ENCODE peak calls at places on chromosomes 12 and 14, in six cellular contexts. N is IMR-90, P is neuronal stem cell, C is mesenchymal stem cell, H is trophoblast cell, L is H1. B is an unnamed sample.

GRCh38 chr14:26761532-26761931 is 163.7 kb upstream of the NOVA1 start:
- DNase-seq in L (no peak), C (no peak), P (no peak), N (no peak), H (no peak), B (no peak)

GRCh38 chr12:19614601-19615442 is 175.5 kb downstream of the AEBP2 start:
- DNase-seq in L (no peak), C (no peak), N (no peak), P (no peak), H (no peak), B (no peak)

GRCh38 chr14:90784621-90785270 is 31.5 kb downstream of the TTC7B start:
- DNase-seq in P (no peak), C (no peak), N (no peak), L (no peak), H (no peak), B (no peak)

GRCh38 chr14:77303417-77304156 is 17.1 kb downstream of the POMT2 start:
- DNase-seq in C (peak), N (peak), H (peak), P (no peak), L (no peak), B (peak)

GRCh38 chr12:131915000-131915689 is 13.9 kb upstream of the PUS1 start:
- DNase-seq in C (no peak), L (no peak), H (no peak), P (no peak), N (no peak), B (no peak)

GRCh38 chr14:80977103-80977728 is 21.8 kb downstream of the TSHR start:
- DNase-seq in C (no peak), P (no peak), N (no peak), L (no peak), H (no peak), B (peak)

GRCh38 chr14:33943081-33943480 is 7.8 kb downstream of the EGLN3 start:
- DNase-seq in L (no peak), H (no peak), N (no peak), P (no peak), C (no peak), B (no peak)

GRCh38 chr12:114744696-114745095 is 60.7 kb upstream of the TBX3 start:
- DNase-seq in N (peak), H (no peak), P (no peak), L (no peak), C (no peak), B (no peak)

GRCh38 chr12:68100241-68100640 is 59.3 kb downstream of the IFNG start:
- DNase-seq in C (no peak), N (no peak), L (no peak), H (peak), P (no peak), B (no peak)

GRCh38 chr14:91417134-91417982 is at the start of gene CCDC88C:
- DNase-seq in N (no peak), P (peak), H (peak), L (peak), C (no peak), B (peak)

GRCh38 chr12:79156846-79157463 is 292.4 kb downstream of the SYT1 start:
- DNase-seq in H (peak), P (no peak), N (no peak), C (no peak), L (no peak), B (no peak)

GRCh38 chr12:106135781-106136180 is 3.0 kb downstream of the NUAK1 start:
- DNase-seq in H (no peak), N (peak), C (peak), L (no peak), P (no peak), B (no peak)

GRCh38 chr12:105492591-105492990 is 162.1 kb downstream of the C12orf75 start:
- DNase-seq in H (peak), L (no peak), C (no peak), N (peak), P (no peak), B (no peak)

GRCh38 chr14:91415794-91416743 is 1.6 kb downstream of the CCDC88C start:
- DNase-seq in C (no peak), P (no peak), H (no peak), N (no peak), L (no peak), B (no peak)

GRCh38 chr14:62673014-62673727 is 372.1 kb downstream of the KCNH5 start:
- DNase-seq in P (no peak), L (no peak), H (no peak), C (no peak), N (no peak), B (no peak)

GRCh38 chr12:65958456-65958855 is 134.2 kb downstream of the HMGA2 start:
- DNase-seq in N (peak), C (no peak), P (no peak), L (no peak), H (peak), B (peak)

GRCh38 chr14:60561845-60562746 is 53.1 kb downstream of the SIX6 start:
- DNase-seq in C (peak), L (peak), H (peak), P (peak), N (peak), B (peak)

GRCh38 chr12:50302686-50303085 is 19.4 kb upstream of the LIMA1 start:
- DNase-seq in L (no peak), N (peak), H (no peak), P (no peak), C (peak), B (no peak)

GRCh38 chr12:77354766-77355362 is 289.5 kb upstream of the E2F7 start:
- DNase-seq in N (peak), L (no peak), H (no peak), P (no peak), C (no peak), B (no peak)

GRCh38 chr14:77554816-77555599 is 56.4 kb upstream of the ISM2 start:
- DNase-seq in H (no peak), L (no peak), C (no peak), N (no peak), P (no peak), B (no peak)

GRCh38 chr12:95118138-95118787 is 44.8 kb upstream of the NR2C1 start:
- DNase-seq in N (peak), C (peak), L (no peak), P (no peak), H (peak), B (no peak)

GRCh38 chr14:69270795-69271708 is 11.1 kb downstream of the GALNT16 start:
- DNase-seq in H (no peak), P (no peak), L (no peak), C (no peak), N (peak), B (no peak)

GRCh38 chr12:128178551-128178950 is 88.4 kb upstream of the TMEM132C start:
- DNase-seq in H (no peak), P (no peak), L (no peak), N (no peak), C (no peak), B (no peak)

GRCh38 chr14:68718033-68718725 is 74.7 kb downstream of the ZFP36L1 start:
- DNase-seq in C (no peak), N (no peak), P (no peak), L (no peak), H (no peak), B (peak)

DNA sequence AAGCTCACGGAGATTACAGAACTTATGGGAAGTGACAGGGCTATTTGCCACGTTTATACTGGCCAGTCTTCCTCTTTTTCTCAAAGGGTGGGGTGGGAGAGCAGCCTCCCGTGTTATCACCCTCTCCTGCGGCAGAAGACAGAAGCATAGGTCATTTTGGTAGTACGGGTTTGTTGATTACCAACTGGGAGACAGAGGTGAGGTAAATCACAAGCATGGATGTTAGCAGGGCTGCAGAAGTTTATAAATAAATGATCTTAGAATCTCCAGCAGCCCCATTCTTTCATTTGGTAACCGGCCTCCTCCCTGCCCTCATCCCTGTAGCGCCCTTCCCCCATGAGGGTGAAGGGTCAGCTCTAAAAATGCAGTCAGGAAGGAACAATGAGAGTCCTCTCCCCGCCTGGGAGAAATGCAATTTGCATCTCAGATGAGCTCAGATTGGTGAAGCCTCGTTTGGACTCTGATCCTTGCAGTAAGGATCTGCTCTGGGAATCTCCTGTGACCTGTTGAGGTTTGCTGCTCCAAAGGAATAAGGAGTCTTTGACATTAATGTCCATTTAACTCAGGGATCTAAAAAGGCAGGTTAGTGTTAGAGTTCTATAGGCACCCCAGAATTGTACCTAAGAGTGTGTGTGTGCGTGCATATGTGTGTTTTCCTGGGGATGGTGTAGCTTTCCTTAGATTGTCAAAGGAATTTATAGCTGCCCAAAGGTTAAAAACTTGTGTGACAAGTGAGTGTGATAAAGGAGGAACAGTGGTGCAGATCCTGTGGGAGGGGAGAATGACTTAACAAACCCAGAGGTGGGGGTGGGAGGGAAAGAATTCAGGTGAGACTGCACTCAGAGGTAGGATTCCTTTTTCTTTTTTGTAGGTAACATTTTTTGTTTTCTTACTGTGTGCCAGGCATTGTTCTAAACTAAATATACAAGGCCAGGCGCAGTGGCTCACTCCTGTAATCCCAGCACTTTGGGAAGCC is 45.0 kb upstream of the SINHCAF start:
- DNase-seq in N (no peak), H (peak), C (peak), P (peak), L (peak), B (peak)
- H3K23ac ChIP-seq in N (no peak), H (no peak), C (no peak), P (no peak), L (no peak), B (no peak)

GRCh38 chr12:31890295-31891285 is 68.6 kb upstream of the RESF1 start:
- DNase-seq in H (no peak), C (no peak), L (no peak), P (no peak), N (no peak), B (no peak)
- H3K4me3 ChIP-seq in H (no peak), C (no peak), L (no peak), P (no peak), N (no peak), B (no peak)

GRCh38 chr12:69359531-69360347 is at the start of gene YEATS4:
- DNase-seq in C (peak), L (peak), N (peak), H (peak), P (peak), B (peak)
- H3K4ac ChIP-seq in C (peak), L (no peak), N (peak), H (peak), P (peak), B (peak)

GRCh38 chr12:118377005-118377890 is 893 bp downstream of the SUDS3 start:
- DNase-seq in C (no peak), N (no peak), L (no peak), H (no peak), P (peak), B (peak)
- H3K23ac ChIP-seq in C (no peak), N (peak), L (no peak), H (no peak), P (peak), B (no peak)

GRCh38 chr14:103139371-103140016 is 16.2 kb downstream of the TNFAIP2 start:
- DNase-seq in N (no peak), L (no peak), C (no peak), P (no peak), H (peak), B (peak)
- H3K4me3 ChIP-seq in N (no peak), L (peak), C (no peak), P (no peak), H (no peak), B (peak)

GRCh38 chr12:123634142-123634561 is 523 bp downstream of the GTF2H3 start:
- DNase-seq in H (no peak), C (no peak), N (no peak), L (no peak), P (no peak), B (peak)

GRCh38 chr12:123633379-123634141 is at the start of the genes EIF2B1 and GTF2H3:
- DNase-seq in C (peak), L (peak), H (peak), P (peak), N (peak), B (peak)
- H3K4ac ChIP-seq in C (peak), L (peak), H (peak), P (no peak), N (peak), B (peak)